ENCODE peak calls at places on chromosomes 16 and 17, in six cellular contexts. X is nephron progenitor cell, M is MCF 10A, A is mesothelial cell of epicardium, Z is activated T-cell treated with anti-CD3 and anti-CD28 coated beads for 48 hours, L is amygdala. U is an unnamed sample.

GRCh38 chr16:84294196-84295142 is at the start of gene WFDC1:
- DNase-seq in X (peak), M (no peak), A (no peak), Z (no peak), L (no peak), U (peak)

GRCh38 chr16:28300327-28300726 is 8.0 kb downstream of the SBK1 start:
- DNase-seq in X (no peak), M (no peak), A (no peak), Z (no peak), L (no peak), U (no peak)

GRCh38 chr16:49575352-49576172 is 202.0 kb downstream of the C16orf78 start:
- DNase-seq in X (no peak), M (no peak), A (no peak), Z (no peak), L (peak), U (peak)

GRCh38 chr16:52271088-52271487 is 275.9 kb downstream of the TOX3 start:
- DNase-seq in X (no peak), M (no peak), A (no peak), Z (no peak), L (no peak), U (no peak)

GRCh38 chr17:46071796-46072195 is 72.7 kb downstream of the STH start:
- DNase-seq in X (no peak), M (no peak), A (no peak), Z (no peak), L (no peak), U (no peak)

GRCh38 chr17:74779948-74780400 is 3.8 kb upstream of the NAT9 start:
- DNase-seq in X (no peak), M (no peak), A (no peak), Z (peak), L (no peak), U (no peak)

GRCh38 chr17:18377437-18378204 is at the start of gene EVPLL:
- DNase-seq in X (no peak), M (peak), A (no peak), Z (no peak), L (no peak), U (no peak)

GRCh38 chr16:81585785-81586184 is 141.2 kb downstream of the CMIP start:
- DNase-seq in X (no peak), M (peak), A (no peak), Z (no peak), L (no peak), U (peak)

GRCh38 chr16:88585269-88585668 is 15.1 kb downstream of the ZC3H18 start:
- DNase-seq in X (no peak), M (no peak), A (no peak), Z (no peak), L (no peak), U (no peak)

GRCh38 chr17:78563189-78564145 is 13.7 kb downstream of the DNAH17 start:
- DNase-seq in X (no peak), M (no peak), A (no peak), Z (no peak), L (no peak), U (no peak)

GRCh38 chr17:21613071-21613429 is 79.3 kb upstream of the KCNJ18 start:
- DNase-seq in X (no peak), M (no peak), A (no peak), Z (no peak), L (no peak), U (no peak)

GRCh38 chr16:23182206-23182674 is 305 bp upstream of the SCNN1G start:
- DNase-seq in X (peak), M (peak), A (peak), Z (peak), L (peak), U (peak)

GRCh38 chr16:53768593-53768992 is 64.6 kb downstream of the FTO start:
- DNase-seq in X (no peak), M (peak), A (no peak), Z (no peak), L (no peak), U (no peak)

GRCh38 chr17:70031341-70031740 is 43.7 kb upstream of the KCNJ16 start:
- DNase-seq in X (no peak), M (no peak), A (no peak), Z (no peak), L (no peak), U (no peak)

GRCh38 chr17:27631409-27631755 is 394 bp downstream of the LGALS9 start:
- DNase-seq in X (no peak), M (no peak), A (no peak), Z (no peak), L (no peak), U (no peak)

U was measured in ELF-1.